ENCODE peak calls at places on chromosomes 4 and X, in nine cellular contexts. One of them, this sample, is unnamed.

GRCh38 chr4:48205092-48205491 is 64.5 kb downstream of the TEC start:
- DNase-seq in GM12865: no peak
- DNase-seq in LoVo: no peak
- DNase-seq in ELF-1: no peak
- DNase-seq in sigmoid colon: no peak
- DNase-seq in activated effector memory CD4-positive, alpha-beta T cell treated with anti-CD3 and anti-CD28 coated beads, Interleukin-2, amount 50 U/mL, for 16 hours: no peak
- DNase-seq in stimulated activated naive CD8-positive, alpha-beta T cell treated with anti-CD3 and anti-CD28 coated beads, Interleukin-15, amount 100 ng/mL, for 72 hours: no peak
- DNase-seq in psoas muscle: no peak
- DNase-seq in activated naive CD4-positive, alpha-beta T cell: no peak
- DNase-seq in this sample: no peak

GRCh38 chr4:42786350-42787070 is 106.0 kb upstream of the GRXCR1 start:
- DNase-seq in GM12865: no peak
- DNase-seq in LoVo: no peak
- DNase-seq in ELF-1: peak
- DNase-seq in sigmoid colon: no peak
- DNase-seq in activated effector memory CD4-positive, alpha-beta T cell treated with anti-CD3 and anti-CD28 coated beads, Interleukin-2, amount 50 U/mL, for 16 hours: no peak
- DNase-seq in stimulated activated naive CD8-positive, alpha-beta T cell treated with anti-CD3 and anti-CD28 coated beads, Interleukin-15, amount 100 ng/mL, for 72 hours: no peak
- DNase-seq in psoas muscle: no peak
- DNase-seq in activated naive CD4-positive, alpha-beta T cell: no peak
- DNase-seq in this sample: no peak

GRCh38 chr4:26238782-26239647 is 81.8 kb upstream of the RBPJ start:
- DNase-seq in GM12865: no peak
- DNase-seq in LoVo: no peak
- DNase-seq in ELF-1: peak
- DNase-seq in sigmoid colon: no peak
- DNase-seq in activated effector memory CD4-positive, alpha-beta T cell treated with anti-CD3 and anti-CD28 coated beads, Interleukin-2, amount 50 U/mL, for 16 hours: no peak
- DNase-seq in stimulated activated naive CD8-positive, alpha-beta T cell treated with anti-CD3 and anti-CD28 coated beads, Interleukin-15, amount 100 ng/mL, for 72 hours: no peak
- DNase-seq in psoas muscle: no peak
- DNase-seq in activated naive CD4-positive, alpha-beta T cell: no peak
- DNase-seq in this sample: no peak

GRCh38 chr4:139593091-139593564 is 37.1 kb upstream of the SETD7 start:
- DNase-seq in GM12865: no peak
- DNase-seq in LoVo: no peak
- DNase-seq in ELF-1: peak
- DNase-seq in sigmoid colon: no peak
- DNase-seq in activated effector memory CD4-positive, alpha-beta T cell treated with anti-CD3 and anti-CD28 coated beads, Interleukin-2, amount 50 U/mL, for 16 hours: no peak
- DNase-seq in stimulated activated naive CD8-positive, alpha-beta T cell treated with anti-CD3 and anti-CD28 coated beads, Interleukin-15, amount 100 ng/mL, for 72 hours: no peak
- DNase-seq in psoas muscle: no peak
- DNase-seq in activated naive CD4-positive, alpha-beta T cell: no peak
- DNase-seq in this sample: no peak

GRCh38 chr4:13766722-13767495 is 139.4 kb upstream of the BOD1L1 start:
- DNase-seq in GM12865: no peak
- DNase-seq in LoVo: no peak
- DNase-seq in ELF-1: no peak
- DNase-seq in sigmoid colon: no peak
- DNase-seq in activated effector memory CD4-positive, alpha-beta T cell treated with anti-CD3 and anti-CD28 coated beads, Interleukin-2, amount 50 U/mL, for 16 hours: no peak
- DNase-seq in stimulated activated naive CD8-positive, alpha-beta T cell treated with anti-CD3 and anti-CD28 coated beads, Interleukin-15, amount 100 ng/mL, for 72 hours: no peak
- DNase-seq in psoas muscle: no peak
- DNase-seq in activated naive CD4-positive, alpha-beta T cell: no peak
- DNase-seq in this sample: no peak

GRCh38 chrX:96611619-96612362 is 72.9 kb upstream of the DIAPH2 start:
- DNase-seq in GM12865: no peak
- DNase-seq in LoVo: no peak
- DNase-seq in ELF-1: no peak
- DNase-seq in sigmoid colon: no peak
- DNase-seq in activated effector memory CD4-positive, alpha-beta T cell treated with anti-CD3 and anti-CD28 coated beads, Interleukin-2, amount 50 U/mL, for 16 hours: no peak
- DNase-seq in stimulated activated naive CD8-positive, alpha-beta T cell treated with anti-CD3 and anti-CD28 coated beads, Interleukin-15, amount 100 ng/mL, for 72 hours: no peak
- DNase-seq in psoas muscle: no peak
- DNase-seq in activated naive CD4-positive, alpha-beta T cell: no peak
- DNase-seq in this sample: no peak

GRCh38 chr4:184732126-184732525 is 1.8 kb downstream of the CENPU start:
- DNase-seq in GM12865: peak
- DNase-seq in LoVo: no peak
- DNase-seq in ELF-1: no peak
- DNase-seq in sigmoid colon: no peak
- DNase-seq in activated effector memory CD4-positive, alpha-beta T cell treated with anti-CD3 and anti-CD28 coated beads, Interleukin-2, amount 50 U/mL, for 16 hours: no peak
- DNase-seq in stimulated activated naive CD8-positive, alpha-beta T cell treated with anti-CD3 and anti-CD28 coated beads, Interleukin-15, amount 100 ng/mL, for 72 hours: no peak
- DNase-seq in psoas muscle: no peak
- DNase-seq in activated naive CD4-positive, alpha-beta T cell: no peak
- DNase-seq in this sample: no peak

GRCh38 chr4:32133141-32133540 is 1413.0 kb downstream of the PCDH7 start:
- DNase-seq in GM12865: no peak
- DNase-seq in LoVo: no peak
- DNase-seq in ELF-1: no peak
- DNase-seq in sigmoid colon: no peak
- DNase-seq in activated effector memory CD4-positive, alpha-beta T cell treated with anti-CD3 and anti-CD28 coated beads, Interleukin-2, amount 50 U/mL, for 16 hours: no peak
- DNase-seq in stimulated activated naive CD8-positive, alpha-beta T cell treated with anti-CD3 and anti-CD28 coated beads, Interleukin-15, amount 100 ng/mL, for 72 hours: no peak
- DNase-seq in psoas muscle: no peak
- DNase-seq in activated naive CD4-positive, alpha-beta T cell: no peak
- DNase-seq in this sample: no peak

GRCh38 chr4:10384974-10385373 is 72.3 kb downstream of the ZNF518B start:
- DNase-seq in GM12865: no peak
- DNase-seq in LoVo: no peak
- DNase-seq in ELF-1: no peak
- DNase-seq in sigmoid colon: no peak
- DNase-seq in activated effector memory CD4-positive, alpha-beta T cell treated with anti-CD3 and anti-CD28 coated beads, Interleukin-2, amount 50 U/mL, for 16 hours: no peak
- DNase-seq in stimulated activated naive CD8-positive, alpha-beta T cell treated with anti-CD3 and anti-CD28 coated beads, Interleukin-15, amount 100 ng/mL, for 72 hours: no peak
- DNase-seq in psoas muscle: no peak
- DNase-seq in activated naive CD4-positive, alpha-beta T cell: no peak
- DNase-seq in this sample: no peak

GRCh38 chr4:82957045-82957444 is 53.6 kb downstream of the LIN54 start:
- DNase-seq in GM12865: peak
- DNase-seq in LoVo: no peak
- DNase-seq in ELF-1: no peak
- DNase-seq in sigmoid colon: no peak
- DNase-seq in activated effector memory CD4-positive, alpha-beta T cell treated with anti-CD3 and anti-CD28 coated beads, Interleukin-2, amount 50 U/mL, for 16 hours: no peak
- DNase-seq in stimulated activated naive CD8-positive, alpha-beta T cell treated with anti-CD3 and anti-CD28 coated beads, Interleukin-15, amount 100 ng/mL, for 72 hours: no peak
- DNase-seq in psoas muscle: no peak
- DNase-seq in activated naive CD4-positive, alpha-beta T cell: no peak
- DNase-seq in this sample: no peak

GRCh38 chr4:57077550-57078311 is 32.5 kb downstream of the IGFBP7 start:
- DNase-seq in GM12865: no peak
- DNase-seq in LoVo: no peak
- DNase-seq in ELF-1: peak
- DNase-seq in sigmoid colon: no peak
- DNase-seq in activated effector memory CD4-positive, alpha-beta T cell treated with anti-CD3 and anti-CD28 coated beads, Interleukin-2, amount 50 U/mL, for 16 hours: no peak
- DNase-seq in stimulated activated naive CD8-positive, alpha-beta T cell treated with anti-CD3 and anti-CD28 coated beads, Interleukin-15, amount 100 ng/mL, for 72 hours: no peak
- DNase-seq in psoas muscle: no peak
- DNase-seq in activated naive CD4-positive, alpha-beta T cell: no peak
- DNase-seq in this sample: no peak

GRCh38 chr4:169220446-169220845 is 50.3 kb downstream of the SH3RF1 start:
- DNase-seq in GM12865: no peak
- DNase-seq in LoVo: no peak
- DNase-seq in ELF-1: no peak
- DNase-seq in sigmoid colon: no peak
- DNase-seq in activated effector memory CD4-positive, alpha-beta T cell treated with anti-CD3 and anti-CD28 coated beads, Interleukin-2, amount 50 U/mL, for 16 hours: no peak
- DNase-seq in stimulated activated naive CD8-positive, alpha-beta T cell treated with anti-CD3 and anti-CD28 coated beads, Interleukin-15, amount 100 ng/mL, for 72 hours: no peak
- DNase-seq in psoas muscle: no peak
- DNase-seq in activated naive CD4-positive, alpha-beta T cell: no peak
- DNase-seq in this sample: no peak

GRCh38 chr4:172356002-172356401 is 542.8 kb downstream of the GALNTL6 start:
- DNase-seq in GM12865: no peak
- DNase-seq in LoVo: no peak
- DNase-seq in ELF-1: no peak
- DNase-seq in sigmoid colon: no peak
- DNase-seq in activated effector memory CD4-positive, alpha-beta T cell treated with anti-CD3 and anti-CD28 coated beads, Interleukin-2, amount 50 U/mL, for 16 hours: no peak
- DNase-seq in stimulated activated naive CD8-positive, alpha-beta T cell treated with anti-CD3 and anti-CD28 coated beads, Interleukin-15, amount 100 ng/mL, for 72 hours: no peak
- DNase-seq in psoas muscle: no peak
- DNase-seq in activated naive CD4-positive, alpha-beta T cell: no peak
- DNase-seq in this sample: no peak

GRCh38 chr4:17027495-17027894 is 129.1 kb upstream of the LDB2 start:
- DNase-seq in GM12865: no peak
- DNase-seq in LoVo: no peak
- DNase-seq in ELF-1: no peak
- DNase-seq in sigmoid colon: no peak
- DNase-seq in activated effector memory CD4-positive, alpha-beta T cell treated with anti-CD3 and anti-CD28 coated beads, Interleukin-2, amount 50 U/mL, for 16 hours: no peak
- DNase-seq in stimulated activated naive CD8-positive, alpha-beta T cell treated with anti-CD3 and anti-CD28 coated beads, Interleukin-15, amount 100 ng/mL, for 72 hours: no peak
- DNase-seq in psoas muscle: no peak
- DNase-seq in activated naive CD4-positive, alpha-beta T cell: no peak
- DNase-seq in this sample: no peak

GRCh38 chr4:121995790-121996537 is 44.1 kb upstream of the TRPC3 start:
- DNase-seq in GM12865: no peak
- DNase-seq in LoVo: no peak
- DNase-seq in ELF-1: no peak
- DNase-seq in sigmoid colon: no peak
- DNase-seq in activated effector memory CD4-positive, alpha-beta T cell treated with anti-CD3 and anti-CD28 coated beads, Interleukin-2, amount 50 U/mL, for 16 hours: no peak
- DNase-seq in stimulated activated naive CD8-positive, alpha-beta T cell treated with anti-CD3 and anti-CD28 coated beads, Interleukin-15, amount 100 ng/mL, for 72 hours: no peak
- DNase-seq in psoas muscle: no peak
- DNase-seq in activated naive CD4-positive, alpha-beta T cell: no peak
- DNase-seq in this sample: no peak

GRCh38 chrX:56763556-56764152 is 34.6 kb downstream of the NBDY start:
- DNase-seq in GM12865: peak
- DNase-seq in LoVo: no peak
- DNase-seq in ELF-1: peak
- DNase-seq in sigmoid colon: peak
- DNase-seq in activated effector memory CD4-positive, alpha-beta T cell treated with anti-CD3 and anti-CD28 coated beads, Interleukin-2, amount 50 U/mL, for 16 hours: peak
- DNase-seq in stimulated activated naive CD8-positive, alpha-beta T cell treated with anti-CD3 and anti-CD28 coated beads, Interleukin-15, amount 100 ng/mL, for 72 hours: no peak
- DNase-seq in psoas muscle: peak
- DNase-seq in activated naive CD4-positive, alpha-beta T cell: no peak
- DNase-seq in this sample: peak

GRCh38 chrX:10111364-10112148 is 45.2 kb upstream of the CLCN4 start:
- DNase-seq in GM12865: peak
- DNase-seq in LoVo: no peak
- DNase-seq in ELF-1: no peak
- DNase-seq in sigmoid colon: peak
- DNase-seq in activated effector memory CD4-positive, alpha-beta T cell treated with anti-CD3 and anti-CD28 coated beads, Interleukin-2, amount 50 U/mL, for 16 hours: peak
- DNase-seq in stimulated activated naive CD8-positive, alpha-beta T cell treated with anti-CD3 and anti-CD28 coated beads, Interleukin-15, amount 100 ng/mL, for 72 hours: peak
- DNase-seq in psoas muscle: no peak
- DNase-seq in activated naive CD4-positive, alpha-beta T cell: peak
- DNase-seq in this sample: no peak

GRCh38 chrX:129655547-129656248 is 942 bp upstream of the APLN start:
- DNase-seq in GM12865: peak
- DNase-seq in LoVo: no peak
- DNase-seq in ELF-1: peak
- DNase-seq in sigmoid colon: no peak
- DNase-seq in activated effector memory CD4-positive, alpha-beta T cell treated with anti-CD3 and anti-CD28 coated beads, Interleukin-2, amount 50 U/mL, for 16 hours: no peak
- DNase-seq in stimulated activated naive CD8-positive, alpha-beta T cell treated with anti-CD3 and anti-CD28 coated beads, Interleukin-15, amount 100 ng/mL, for 72 hours: no peak
- DNase-seq in psoas muscle: no peak
- DNase-seq in activated naive CD4-positive, alpha-beta T cell: no peak
- DNase-seq in this sample: no peak